ENCODE peak calls at places on chromosomes 1 and 21, in seven cellular contexts. G, A, E, Q, B, C and V are unnamed samples.

GRCh38 chr1:44903261-44903660 is 60.2 kb upstream of the PTCH2 start:
- DNase-seq in G (no peak), A (no peak), E (peak; percentile 50), Q (no peak), B (no peak), C (no peak), V (no peak)

GRCh38 chr1:9448132-9449105 is 90.8 kb upstream of the SLC25A33 start:
- DNase-seq in G (no peak), A (no peak), E (peak; percentile 59), Q (no peak), B (peak; percentile 27), C (no peak), V (no peak)

GRCh38 chr1:241499910-241500309 is 19.6 kb downstream of the FH start:
- DNase-seq in G (no peak), A (no peak), E (peak; percentile 29), Q (no peak), B (peak; percentile 12), C (no peak), V (peak; percentile 6)

GRCh38 chr1:208270679-208271111 is 26.5 kb upstream of the PLXNA2 start:
- DNase-seq in G (no peak), A (no peak), E (peak; percentile 45), Q (no peak), B (no peak), C (no peak), V (no peak)

GRCh38 chr1:27070390-27071048 is 57.9 kb upstream of the TENT5B start:
- DNase-seq in G (no peak), A (no peak), E (no peak), Q (no peak), B (peak; percentile 13), C (no peak), V (no peak)

GRCh38 chr1:233253231-233254038 is 42.1 kb downstream of the PCNX2 start:
- DNase-seq in G (no peak), A (no peak), E (no peak), Q (no peak), B (no peak), C (no peak), V (no peak)

GRCh38 chr1:34176830-34177613 is at the start of gene C1orf94:
- DNase-seq in G (no peak), A (no peak), E (no peak), Q (peak; percentile 56), B (no peak), C (no peak), V (no peak)

GRCh38 chr1:153538315-153538821 is 2.4 kb downstream of the S100A5 start:
- DNase-seq in G (no peak), A (no peak), E (peak; percentile 26), Q (no peak), B (no peak), C (peak; percentile 66), V (peak; percentile 74)

GRCh38 chr1:230917284-230918135 is 49.2 kb upstream of the C1orf198 start:
- DNase-seq in G (peak; percentile 63), A (peak; percentile 17), E (peak; percentile 60), Q (peak; percentile 69), B (peak; percentile 78), C (peak; percentile 84), V (peak; percentile 6)

GRCh38 chr1:8864713-8865397 is 13.6 kb downstream of the ENO1 start:
- DNase-seq in G (no peak), A (no peak), E (no peak), Q (no peak), B (no peak), C (no peak), V (no peak)

GRCh38 chr1:30422251-30422650 is 301.1 kb downstream of the MATN1 start:
- DNase-seq in G (no peak), A (no peak), E (no peak), Q (no peak), B (no peak), C (no peak), V (no peak)

GRCh38 chr1:91507330-91507729 is 6.7 kb downstream of the CDC7 start:
- DNase-seq in G (no peak), A (no peak), E (no peak), Q (no peak), B (no peak), C (no peak), V (no peak)

GRCh38 chr21:29943885-29944284 is 4.1 kb upstream of the GRIK1 start:
- DNase-seq in G (no peak), A (no peak), E (no peak), Q (no peak), B (no peak), C (no peak), V (no peak)

GRCh38 chr1:115829023-115829674 is 11.8 kb downstream of the NHLH2 start:
- DNase-seq in G (no peak), A (no peak), E (peak; percentile 79), Q (peak; percentile 65), B (no peak), C (no peak), V (no peak)

GRCh38 chr1:84247425-84248220 is 53.9 kb upstream of the SAMD13 start:
- DNase-seq in G (no peak), A (no peak), E (peak; percentile 97), Q (no peak), B (no peak), C (no peak), V (no peak)

GRCh38 chr1:198798923-198799386 is 160.1 kb downstream of the PTPRC start:
- DNase-seq in G (no peak), A (no peak), E (no peak), Q (no peak), B (no peak), C (no peak), V (no peak)

GRCh38 chr1:178563099-178563820 is 50.4 kb downstream of the TEX35 start:
- DNase-seq in G (no peak), A (no peak), E (no peak), Q (no peak), B (no peak), C (no peak), V (no peak)

GRCh38 chr1:45010855-45011811 is at the start of gene HECTD3:
- DNase-seq in G (peak; percentile 64), A (peak; percentile 69), E (peak; percentile 70), Q (peak; percentile 90), B (peak; percentile 79), C (peak; percentile 83), V (peak; percentile 86)

GRCh38 chr1:118481091-118481490 is 296.1 kb upstream of the SPAG17 start:
- DNase-seq in G (no peak), A (no peak), E (peak; percentile 0), Q (no peak), B (no peak), C (no peak), V (peak; percentile 65)

GRCh38 chr1:154431586-154432373 is 26.6 kb downstream of the IL6R start:
- DNase-seq in G (no peak), A (no peak), E (peak; percentile 99), Q (no peak), B (no peak), C (no peak), V (no peak)

GRCh38 chr1:116763116-116763786 is 9.0 kb downstream of the CD2 start:
- DNase-seq in G (no peak), A (no peak), E (no peak), Q (no peak), B (no peak), C (no peak), V (no peak)

GRCh38 chr1:229224308-229224707 is 46.6 kb upstream of the RAB4A start:
- DNase-seq in G (no peak), A (no peak), E (peak; percentile 55), Q (no peak), B (no peak), C (no peak), V (no peak)

GRCh38 chr1:10530756-10531155 is 56.0 kb downstream of the PEX14 start:
- DNase-seq in G (no peak), A (no peak), E (peak; percentile 93), Q (no peak), B (no peak), C (no peak), V (no peak)

GRCh38 chr21:45327458-45328197 is 39.9 kb upstream of the POFUT2 start:
- DNase-seq in G (no peak), A (no peak), E (no peak), Q (no peak), B (peak; percentile 15), C (no peak), V (no peak)

GRCh38 chr1:239958063-239958462 is 133.6 kb upstream of the FMN2 start:
- DNase-seq in G (no peak), A (no peak), E (no peak), Q (no peak), B (no peak), C (no peak), V (no peak)

GRCh38 chr1:243962541-243962940 is 88.5 kb upstream of the ZBTB18 start:
- DNase-seq in G (no peak), A (no peak), E (no peak), Q (no peak), B (no peak), C (no peak), V (no peak)

GRCh38 chr1:11690669-11691301 is 725 bp upstream of the DRAXIN start:
- DNase-seq in G (no peak), A (no peak), E (no peak), Q (no peak), B (peak; percentile 27), C (no peak), V (peak; percentile 22)

GRCh38 chr1:212540031-212540430 is 68.5 kb upstream of the ATF3 start:
- DNase-seq in G (no peak), A (no peak), E (no peak), Q (peak; percentile 29), B (no peak), C (no peak), V (no peak)

GRCh38 chr21:18716578-18717138 is 313.1 kb upstream of the TMPRSS15 start:
- DNase-seq in G (no peak), A (no peak), E (no peak), Q (no peak), B (peak; percentile 51), C (no peak), V (peak; percentile 50)

GRCh38 chr1:212816567-212817278 is 25.0 kb downstream of the TATDN3 start:
- DNase-seq in G (no peak), A (no peak), E (no peak), Q (no peak), B (no peak), C (no peak), V (no peak)

GRCh38 chr1:115469703-115470476 is 131.8 kb upstream of the NGF start:
- DNase-seq in G (no peak), A (no peak), E (peak; percentile 80), Q (peak; percentile 54), B (peak; percentile 22), C (no peak), V (peak; percentile 45)